ENCODE peak calls at places on chromosomes 1 and 21, in four cellular contexts. Q, S, T and C are unnamed samples.

GRCh38 chr1:27787895-27788294 is 14.9 kb downstream of the STX12 start:
- DNase-seq in Q (no peak), S (peak), T (no peak), C (no peak)

GRCh38 chr1:56424744-56425493 is 154.4 kb downstream of the PLPP3 start:
- DNase-seq in Q (no peak), S (peak), T (no peak), C (no peak)

GRCh38 chr1:96509944-96510343 is 211.6 kb upstream of the PTBP2 start:
- DNase-seq in Q (no peak), S (no peak), T (no peak), C (no peak)

GRCh38 chr1:214997685-214998084 is 84.9 kb upstream of the KCNK2 start:
- DNase-seq in Q (no peak), S (no peak), T (no peak), C (no peak)

GRCh38 chr21:46422636-46423241 is 36.0 kb upstream of the DIP2A start:
- DNase-seq in Q (no peak), S (no peak), T (no peak), C (no peak)

GRCh38 chr1:200905411-200906052 is 10.8 kb downstream of the INAVA start:
- DNase-seq in Q (peak), S (peak), T (no peak), C (no peak)

GRCh38 chr1:151523331-151523730 is 12.1 kb downstream of the CGN start:
- DNase-seq in Q (no peak), S (no peak), T (no peak), C (no peak)

GRCh38 chr1:55378582-55378981 is 163.4 kb upstream of the USP24 start:
- DNase-seq in Q (peak), S (peak), T (no peak), C (no peak)

GRCh38 chr1:243926299-243926698 is 76.3 kb upstream of the AKT3 start:
- DNase-seq in Q (no peak), S (no peak), T (no peak), C (no peak)

GRCh38 chr1:59026472-59026948 is 242.7 kb upstream of the JUN start:
- DNase-seq in Q (peak), S (peak), T (peak), C (peak)

GRCh38 chr1:6811587-6811986 is 26.3 kb downstream of the CAMTA1 start:
- DNase-seq in Q (no peak), S (no peak), T (no peak), C (no peak)

GRCh38 chr1:234602334-234603220 is 7.4 kb downstream of the IRF2BP2 start:
- DNase-seq in Q (peak), S (peak), T (peak), C (no peak)

GRCh38 chr1:68376441-68376840 is 73.3 kb downstream of the RPE65 start:
- DNase-seq in Q (no peak), S (no peak), T (no peak), C (no peak)

GRCh38 chr1:31041529-31041928 is 24.0 kb downstream of the PUM1 start:
- DNase-seq in Q (no peak), S (no peak), T (no peak), C (no peak)

GRCh38 chr1:7543718-7544090 is 227.4 kb upstream of the VAMP3 start:
- DNase-seq in Q (no peak), S (no peak), T (no peak), C (no peak)

GRCh38 chr1:106080608-106081325 is 975.7 kb upstream of the PRMT6 start:
- DNase-seq in Q (no peak), S (no peak), T (no peak), C (no peak)

GRCh38 chr1:183632087-183632486 is 3.5 kb downstream of the ARPC5 start:
- DNase-seq in Q (no peak), S (peak), T (no peak), C (no peak)

GRCh38 chr1:152410599-152410998 is 3.5 kb downstream of the CRNN start:
- DNase-seq in Q (no peak), S (peak), T (no peak), C (no peak)

GRCh38 chr1:39398278-39399010 is 93.0 kb upstream of the BMP8A start:
- DNase-seq in Q (peak), S (peak), T (peak), C (peak)

GRCh38 chr1:23169727-23170335 is 1.2 kb upstream of the LUZP1 start:
- DNase-seq in Q (peak), S (peak), T (no peak), C (peak)

GRCh38 chr1:116325922-116326321 is 47.1 kb upstream of the ATP1A1 start:
- DNase-seq in Q (peak), S (no peak), T (no peak), C (no peak)

GRCh38 chr1:26537951-26538352 is 8.4 kb downstream of the RPS6KA1 start:
- DNase-seq in Q (peak), S (peak), T (no peak), C (no peak)

GRCh38 chr1:110209715-110210603 is at the start of gene KCNC4:
- DNase-seq in Q (peak), S (peak), T (peak), C (peak)
- TF ChIP-seq CTCF in Q (no peak), S (no peak), T (no peak), C (no peak)

DNA sequence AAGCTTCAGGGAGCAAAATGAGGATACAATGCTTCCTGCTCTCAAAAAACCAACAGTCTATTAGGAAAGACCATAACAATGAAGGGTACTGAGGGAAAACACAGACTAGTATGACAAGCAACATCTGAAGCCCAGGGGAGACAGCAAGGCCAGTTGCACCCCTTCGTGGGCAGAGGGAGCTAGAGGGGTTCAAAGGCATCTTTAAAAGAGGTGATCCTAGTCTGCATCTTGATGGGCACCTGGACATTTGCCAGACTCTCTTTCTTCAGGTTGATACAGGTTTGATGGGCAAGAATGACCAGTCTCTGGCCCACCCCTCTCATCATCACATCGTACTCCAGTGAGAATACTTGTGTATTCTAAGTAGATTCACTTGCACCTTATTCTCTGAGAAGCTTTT is 177.7 kb downstream of the VAV3 start:
- DNase-seq in Q (peak), S (no peak), T (no peak), C (no peak)
- TF ChIP-seq CTCF in Q (peak), S (no peak), T (no peak), C (no peak)

GRCh38 chr1:1344672-1345361 is 4.4 kb downstream of the DVL1 start:
- DNase-seq in Q (no peak), S (peak), T (no peak), C (no peak)
- TF ChIP-seq CTCF in Q (peak), S (peak), T (peak), C (peak)

GRCh38 chr1:32612189-32612881 is 38.0 kb downstream of the ZBTB8OS start:
- DNase-seq in Q (peak), S (peak), T (peak), C (peak)
- TF ChIP-seq CTCF in Q (peak), S (peak), T (peak), C (peak)

DNA sequence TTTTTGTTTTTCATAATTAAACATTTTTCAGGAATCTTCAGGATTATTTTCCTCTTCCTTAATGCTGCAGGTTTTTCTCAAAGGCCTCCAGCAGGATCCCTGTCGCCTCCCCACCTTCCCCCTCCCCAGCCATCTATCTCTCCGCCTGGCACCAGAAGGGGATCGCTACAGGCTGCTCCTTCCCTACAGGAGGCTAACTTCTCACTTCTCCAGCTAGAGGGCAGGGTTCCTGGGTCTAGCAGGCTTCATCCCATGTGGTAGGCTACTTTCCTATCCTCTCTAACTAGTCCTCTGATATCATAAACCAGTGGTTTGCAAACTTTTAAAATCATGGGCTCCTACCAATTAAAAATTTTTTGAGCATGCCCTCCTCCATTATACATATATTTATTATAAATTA is 104.1 kb downstream of the KCNN3 start:
- DNase-seq in Q (no peak), S (peak), T (no peak), C (no peak)
- TF ChIP-seq CTCF in Q (peak), S (peak), T (peak), C (peak)

DNA sequence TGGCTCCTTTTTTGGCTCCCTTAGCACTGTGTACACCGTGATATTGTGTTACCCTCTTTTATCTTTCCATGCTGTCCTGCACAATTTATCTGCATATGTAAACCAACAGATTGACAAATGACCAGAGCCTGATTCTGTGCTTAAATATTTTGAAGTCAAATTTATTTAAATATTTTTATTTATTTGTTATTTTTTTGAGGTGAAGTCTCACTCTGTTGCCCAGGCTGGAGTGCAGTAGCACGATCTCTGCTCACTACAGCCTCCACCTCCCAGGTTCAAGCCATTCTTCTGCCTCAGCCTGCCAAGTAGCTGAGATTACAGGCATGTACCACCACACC is 12.8 kb downstream of the PMF1 start:
- DNase-seq in Q (no peak), S (no peak), T (no peak), C (no peak)
- TF ChIP-seq CTCF in Q (no peak), S (no peak), T (no peak), C (no peak)

GRCh38 chr1:160489513-160490261 is 33.4 kb downstream of the SLAMF6 start:
- DNase-seq in Q (no peak), S (no peak), T (no peak), C (no peak)

GRCh38 chr1:160496334-160496733 is 26.7 kb downstream of the SLAMF6 start:
- DNase-seq in Q (no peak), S (no peak), T (no peak), C (no peak)

GRCh38 chr1:160492617-160493016 is 30.4 kb downstream of the SLAMF6 start:
- DNase-seq in Q (no peak), S (no peak), T (no peak), C (no peak)

GRCh38 chr1:160491017-160491416 is 32.0 kb downstream of the SLAMF6 start:
- DNase-seq in Q (no peak), S (no peak), T (no peak), C (no peak)

DNA sequence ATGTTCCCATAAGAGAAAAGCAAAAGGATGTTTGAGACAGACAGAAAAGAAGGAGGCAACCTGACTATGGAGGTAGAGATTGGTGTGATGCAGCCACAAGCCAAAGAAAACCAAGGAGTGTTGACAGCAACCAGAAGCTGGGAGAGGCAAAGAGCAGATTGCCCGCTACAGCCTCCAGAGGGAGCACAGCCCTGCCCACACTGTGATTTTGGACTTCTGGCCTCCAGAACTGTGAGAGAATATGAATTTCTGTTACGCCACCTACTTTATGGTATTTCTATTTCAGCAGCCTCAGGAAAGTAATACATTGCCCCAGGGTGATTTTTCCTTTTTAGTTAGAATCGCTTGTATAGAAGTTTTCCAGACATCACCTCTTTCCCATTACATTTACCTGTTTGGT is 28.4 kb downstream of the SLAMF6 start:
- DNase-seq in Q (no peak), S (no peak), T (no peak), C (no peak)
- TF ChIP-seq CTCF in Q (peak), S (peak), T (peak), C (no peak)

GRCh38 chr1:15420853-15421465 is 11.3 kb downstream of the EFHD2 start:
- DNase-seq in Q (no peak), S (no peak), T (no peak), C (no peak)
- TF ChIP-seq CTCF in Q (no peak), S (no peak), T (no peak), C (no peak)

GRCh38 chr1:156623946-156624813 is 5.0 kb downstream of the HAPLN2 start:
- DNase-seq in Q (peak), S (no peak), T (no peak), C (no peak)
- TF ChIP-seq CTCF in Q (peak), S (peak), T (peak), C (peak)

GRCh38 chr1:193590102-193590501 is 403.7 kb upstream of the B3GALT2 start:
- DNase-seq in Q (no peak), S (no peak), T (no peak), C (no peak)

GRCh38 chr1:193592325-193592724 is 405.9 kb upstream of the B3GALT2 start:
- DNase-seq in Q (peak), S (no peak), T (no peak), C (no peak)

GRCh38 chr1:193589597-193590040 is 403.2 kb upstream of the B3GALT2 start:
- DNase-seq in Q (no peak), S (no peak), T (peak), C (no peak)

DNA sequence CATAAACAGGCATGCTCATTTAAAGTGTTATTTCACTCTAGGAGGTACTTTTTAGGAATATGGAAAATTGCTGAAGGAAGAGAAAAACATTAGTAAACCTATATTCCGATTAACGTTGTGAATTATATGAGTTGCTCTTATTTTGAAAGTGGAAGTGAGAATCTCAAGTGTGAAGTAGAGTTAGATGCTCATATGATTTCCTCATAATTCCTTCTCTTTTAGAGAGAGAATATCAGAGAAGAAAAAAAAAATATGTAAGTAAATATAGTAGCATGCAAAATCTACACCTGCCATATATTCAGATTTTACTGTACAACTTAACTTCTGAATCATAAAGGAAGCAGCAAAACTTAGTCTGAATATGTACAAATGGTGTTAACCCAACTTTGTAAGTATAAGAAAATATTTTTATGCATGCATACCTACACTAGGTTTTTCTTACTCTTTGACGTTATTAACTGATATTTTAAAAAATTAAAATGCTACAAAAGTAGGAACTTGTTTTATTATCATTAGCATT is 407.0 kb upstream of the B3GALT2 start:
- DNase-seq in Q (no peak), S (no peak), T (no peak), C (no peak)
- TF ChIP-seq CTCF in Q (no peak), S (no peak), T (no peak), C (no peak)